ENCODE peak calls at places on chromosome 12, in seven cellular contexts. One of them, this sample, is unnamed.
A peak's percentile ranks its signal among the peaks of the same experiment; 100 is the strongest.

GRCh38 chr12:23947395-23947794 is 2.1 kb downstream of the SOX5 start:
- DNase-seq in ELR: no peak
- DNase-seq in H4: no peak
- DNase-seq in T-helper 17 cell: no peak
- DNase-seq in GM23248: no peak
- DNase-seq in left colon: no peak
- DNase-seq in AG09319: no peak
- DNase-seq in this sample: no peak

GRCh38 chr12:51085757-51086156 is 2.4 kb upstream of the CSRNP2 start:
- DNase-seq in ELR: no peak
- DNase-seq in H4: no peak
- DNase-seq in T-helper 17 cell: no peak
- DNase-seq in GM23248: no peak
- DNase-seq in left colon: no peak
- DNase-seq in AG09319: no peak
- DNase-seq in this sample: no peak

GRCh38 chr12:31835276-31835882 is 106.6 kb upstream of the AMN1 start:
- DNase-seq in ELR: no peak
- DNase-seq in H4: no peak
- DNase-seq in T-helper 17 cell: no peak
- DNase-seq in GM23248: no peak
- DNase-seq in left colon: no peak
- DNase-seq in AG09319: no peak
- DNase-seq in this sample: no peak

GRCh38 chr12:91099373-91099772 is 11.9 kb downstream of the LUM start:
- DNase-seq in ELR: no peak
- DNase-seq in H4: no peak
- DNase-seq in T-helper 17 cell: no peak
- DNase-seq in GM23248: no peak
- DNase-seq in left colon: no peak
- DNase-seq in AG09319: no peak
- DNase-seq in this sample: no peak

GRCh38 chr12:109696485-109697269 is 16.9 kb upstream of the FAM222A start:
- DNase-seq in ELR: peak; percentile 57
- DNase-seq in H4: no peak
- DNase-seq in T-helper 17 cell: no peak
- DNase-seq in GM23248: peak; percentile 31
- DNase-seq in left colon: no peak
- DNase-seq in AG09319: no peak
- DNase-seq in this sample: no peak

GRCh38 chr12:70885952-70886351 is 34.6 kb downstream of the PTPRR start:
- DNase-seq in ELR: no peak
- DNase-seq in H4: no peak
- DNase-seq in T-helper 17 cell: no peak
- DNase-seq in GM23248: peak; percentile 4
- DNase-seq in left colon: no peak
- DNase-seq in AG09319: no peak
- DNase-seq in this sample: no peak

GRCh38 chr12:89685363-89685972 is 23.2 kb downstream of the ATP2B1 start:
- DNase-seq in ELR: no peak
- DNase-seq in H4: no peak
- DNase-seq in T-helper 17 cell: no peak
- DNase-seq in GM23248: no peak
- DNase-seq in left colon: no peak
- DNase-seq in AG09319: no peak
- DNase-seq in this sample: no peak

GRCh38 chr12:89379100-89379838 is 27.0 kb upstream of the DUSP6 start:
- DNase-seq in ELR: no peak
- DNase-seq in H4: no peak
- DNase-seq in T-helper 17 cell: no peak
- DNase-seq in GM23248: no peak
- DNase-seq in left colon: no peak
- DNase-seq in AG09319: no peak
- DNase-seq in this sample: no peak

This sample was measured in upper lobe of left lung.